ENCODE peak calls at places on chromosomes 5 and 9, in eight cellular contexts. One of them, this sample, is unnamed.
A peak's percentile ranks its signal among the peaks of the same experiment; 100 is the strongest.

GRCh38 chr5:56479701-56480304 is 246.7 kb upstream of the ANKRD55 start:
- DNase-seq in mammary epithelial cell: no peak
- DNase-seq in CD4-positive, CD25-positive, alpha-beta regulatory T cell: no peak
- DNase-seq in tibial nerve: no peak
- DNase-seq in CD4-positive, alpha-beta memory T cell: peak; percentile 67
- DNase-seq in heart left ventricle: no peak
- DNase-seq in GM23248: no peak
- DNase-seq in lower lobe of right lung: no peak
- DNase-seq in this sample: no peak

GRCh38 chr9:113775714-113776113 is 100.4 kb upstream of the ZNF618 start:
- DNase-seq in mammary epithelial cell: no peak
- DNase-seq in CD4-positive, CD25-positive, alpha-beta regulatory T cell: no peak
- DNase-seq in tibial nerve: no peak
- DNase-seq in CD4-positive, alpha-beta memory T cell: no peak
- DNase-seq in heart left ventricle: no peak
- DNase-seq in GM23248: no peak
- DNase-seq in lower lobe of right lung: no peak
- DNase-seq in this sample: no peak

GRCh38 chr5:151740958-151741373 is 17.5 kb downstream of the ATOX1 start:
- DNase-seq in mammary epithelial cell: peak; percentile 62
- DNase-seq in CD4-positive, CD25-positive, alpha-beta regulatory T cell: no peak
- DNase-seq in tibial nerve: no peak
- DNase-seq in CD4-positive, alpha-beta memory T cell: no peak
- DNase-seq in heart left ventricle: no peak
- DNase-seq in GM23248: peak; percentile 87
- DNase-seq in lower lobe of right lung: no peak
- DNase-seq in this sample: no peak

GRCh38 chr9:122370869-122371467 is at the start of gene PTGS1:
- DNase-seq in mammary epithelial cell: no peak
- DNase-seq in CD4-positive, CD25-positive, alpha-beta regulatory T cell: no peak
- DNase-seq in tibial nerve: no peak
- DNase-seq in CD4-positive, alpha-beta memory T cell: no peak
- DNase-seq in heart left ventricle: peak; percentile 77
- DNase-seq in GM23248: peak; percentile 67
- DNase-seq in lower lobe of right lung: peak; percentile 71
- DNase-seq in this sample: peak; percentile 68

GRCh38 chr9:5510360-5510931 is at the start of gene PDCD1LG2:
- DNase-seq in mammary epithelial cell: peak; percentile 75
- DNase-seq in CD4-positive, CD25-positive, alpha-beta regulatory T cell: no peak
- DNase-seq in tibial nerve: no peak
- DNase-seq in CD4-positive, alpha-beta memory T cell: no peak
- DNase-seq in heart left ventricle: no peak
- DNase-seq in GM23248: peak; percentile 89
- DNase-seq in lower lobe of right lung: no peak
- DNase-seq in this sample: no peak

GRCh38 chr9:135857843-135858242 is 49.5 kb downstream of the CAMSAP1 start:
- DNase-seq in mammary epithelial cell: no peak
- DNase-seq in CD4-positive, CD25-positive, alpha-beta regulatory T cell: no peak
- DNase-seq in tibial nerve: no peak
- DNase-seq in CD4-positive, alpha-beta memory T cell: no peak
- DNase-seq in heart left ventricle: no peak
- DNase-seq in GM23248: peak; percentile 10
- DNase-seq in lower lobe of right lung: no peak
- DNase-seq in this sample: no peak

GRCh38 chr5:33105521-33105941 is 335.2 kb upstream of the TARS1 start:
- DNase-seq in mammary epithelial cell: peak; percentile 24
- DNase-seq in CD4-positive, CD25-positive, alpha-beta regulatory T cell: no peak
- DNase-seq in tibial nerve: no peak
- DNase-seq in CD4-positive, alpha-beta memory T cell: no peak
- DNase-seq in heart left ventricle: no peak
- DNase-seq in GM23248: peak; percentile 90
- DNase-seq in lower lobe of right lung: no peak
- DNase-seq in this sample: no peak

GRCh38 chr9:18390393-18390792 is 83.6 kb upstream of the ADAMTSL1 start:
- DNase-seq in mammary epithelial cell: no peak
- DNase-seq in CD4-positive, CD25-positive, alpha-beta regulatory T cell: no peak
- DNase-seq in tibial nerve: no peak
- DNase-seq in CD4-positive, alpha-beta memory T cell: no peak
- DNase-seq in heart left ventricle: no peak
- DNase-seq in GM23248: peak; percentile 84
- DNase-seq in lower lobe of right lung: no peak
- DNase-seq in this sample: no peak

GRCh38 chr9:84317563-84317962 is 23.0 kb downstream of the SLC28A3 start:
- DNase-seq in mammary epithelial cell: no peak
- DNase-seq in CD4-positive, CD25-positive, alpha-beta regulatory T cell: no peak
- DNase-seq in tibial nerve: no peak
- DNase-seq in CD4-positive, alpha-beta memory T cell: no peak
- DNase-seq in heart left ventricle: no peak
- DNase-seq in GM23248: no peak
- DNase-seq in lower lobe of right lung: no peak
- DNase-seq in this sample: no peak

GRCh38 chr9:60545346-60546315 is 368.6 kb upstream of the SPATA31A5 start:
- DNase-seq in mammary epithelial cell: no peak
- DNase-seq in CD4-positive, CD25-positive, alpha-beta regulatory T cell: no peak
- DNase-seq in tibial nerve: no peak
- DNase-seq in CD4-positive, alpha-beta memory T cell: no peak
- DNase-seq in heart left ventricle: peak; percentile 42
- DNase-seq in GM23248: no peak
- DNase-seq in lower lobe of right lung: no peak
- DNase-seq in this sample: peak; percentile 37

GRCh38 chr5:181126841-181127240 is 4.1 kb downstream of the OR2V1 start:
- DNase-seq in mammary epithelial cell: no peak
- DNase-seq in CD4-positive, CD25-positive, alpha-beta regulatory T cell: no peak
- DNase-seq in tibial nerve: no peak
- DNase-seq in CD4-positive, alpha-beta memory T cell: no peak
- DNase-seq in heart left ventricle: no peak
- DNase-seq in GM23248: no peak
- DNase-seq in lower lobe of right lung: no peak
- DNase-seq in this sample: no peak

GRCh38 chr9:123063172-123063508 is 29.7 kb downstream of the GPR21 start:
- DNase-seq in mammary epithelial cell: no peak
- DNase-seq in CD4-positive, CD25-positive, alpha-beta regulatory T cell: no peak
- DNase-seq in tibial nerve: no peak
- DNase-seq in CD4-positive, alpha-beta memory T cell: no peak
- DNase-seq in heart left ventricle: no peak
- DNase-seq in GM23248: peak; percentile 48
- DNase-seq in lower lobe of right lung: no peak
- DNase-seq in this sample: no peak

GRCh38 chr9:94157408-94157801 is 73.1 kb downstream of the PTPDC1 start:
- DNase-seq in mammary epithelial cell: no peak
- DNase-seq in CD4-positive, CD25-positive, alpha-beta regulatory T cell: no peak
- DNase-seq in tibial nerve: no peak
- DNase-seq in CD4-positive, alpha-beta memory T cell: no peak
- DNase-seq in heart left ventricle: no peak
- DNase-seq in GM23248: no peak
- DNase-seq in lower lobe of right lung: no peak
- DNase-seq in this sample: no peak

GRCh38 chr5:657570-657969 is 35.6 kb downstream of the TPPP start:
- DNase-seq in mammary epithelial cell: no peak
- DNase-seq in CD4-positive, CD25-positive, alpha-beta regulatory T cell: no peak
- DNase-seq in tibial nerve: no peak
- DNase-seq in CD4-positive, alpha-beta memory T cell: no peak
- DNase-seq in heart left ventricle: no peak
- DNase-seq in GM23248: peak; percentile 62
- DNase-seq in lower lobe of right lung: peak; percentile 34
- DNase-seq in this sample: no peak

GRCh38 chr9:85200726-85201402 is 531.3 kb downstream of the NTRK2 start:
- DNase-seq in mammary epithelial cell: peak; percentile 73
- DNase-seq in CD4-positive, CD25-positive, alpha-beta regulatory T cell: no peak
- DNase-seq in tibial nerve: no peak
- DNase-seq in CD4-positive, alpha-beta memory T cell: no peak
- DNase-seq in heart left ventricle: no peak
- DNase-seq in GM23248: peak; percentile 16
- DNase-seq in lower lobe of right lung: no peak
- DNase-seq in this sample: peak; percentile 48

GRCh38 chr5:39716532-39716971 is 291.8 kb upstream of the DAB2 start:
- DNase-seq in mammary epithelial cell: peak; percentile 31
- DNase-seq in CD4-positive, CD25-positive, alpha-beta regulatory T cell: no peak
- DNase-seq in tibial nerve: no peak
- DNase-seq in CD4-positive, alpha-beta memory T cell: peak; percentile 47
- DNase-seq in heart left ventricle: no peak
- DNase-seq in GM23248: peak; percentile 50
- DNase-seq in lower lobe of right lung: no peak
- DNase-seq in this sample: peak; percentile 62

GRCh38 chr9:89883401-89884341 is 278.9 kb downstream of the GADD45G start:
- DNase-seq in mammary epithelial cell: no peak
- DNase-seq in CD4-positive, CD25-positive, alpha-beta regulatory T cell: no peak
- DNase-seq in tibial nerve: no peak
- DNase-seq in CD4-positive, alpha-beta memory T cell: no peak
- DNase-seq in heart left ventricle: no peak
- DNase-seq in GM23248: no peak
- DNase-seq in lower lobe of right lung: no peak
- DNase-seq in this sample: no peak

GRCh38 chr9:128207076-128207731 is 4.0 kb downstream of the DNM1 start:
- DNase-seq in mammary epithelial cell: no peak
- DNase-seq in CD4-positive, CD25-positive, alpha-beta regulatory T cell: no peak
- DNase-seq in tibial nerve: no peak
- DNase-seq in CD4-positive, alpha-beta memory T cell: no peak
- DNase-seq in heart left ventricle: no peak
- DNase-seq in GM23248: no peak
- DNase-seq in lower lobe of right lung: no peak
- DNase-seq in this sample: no peak

GRCh38 chr5:141914154-141914743 is 9.4 kb upstream of the DELE1 start:
- DNase-seq in mammary epithelial cell: no peak
- DNase-seq in CD4-positive, CD25-positive, alpha-beta regulatory T cell: no peak
- DNase-seq in tibial nerve: no peak
- DNase-seq in CD4-positive, alpha-beta memory T cell: no peak
- DNase-seq in heart left ventricle: peak; percentile 76
- DNase-seq in GM23248: peak; percentile 60
- DNase-seq in lower lobe of right lung: peak; percentile 79
- DNase-seq in this sample: peak; percentile 67

DNA sequence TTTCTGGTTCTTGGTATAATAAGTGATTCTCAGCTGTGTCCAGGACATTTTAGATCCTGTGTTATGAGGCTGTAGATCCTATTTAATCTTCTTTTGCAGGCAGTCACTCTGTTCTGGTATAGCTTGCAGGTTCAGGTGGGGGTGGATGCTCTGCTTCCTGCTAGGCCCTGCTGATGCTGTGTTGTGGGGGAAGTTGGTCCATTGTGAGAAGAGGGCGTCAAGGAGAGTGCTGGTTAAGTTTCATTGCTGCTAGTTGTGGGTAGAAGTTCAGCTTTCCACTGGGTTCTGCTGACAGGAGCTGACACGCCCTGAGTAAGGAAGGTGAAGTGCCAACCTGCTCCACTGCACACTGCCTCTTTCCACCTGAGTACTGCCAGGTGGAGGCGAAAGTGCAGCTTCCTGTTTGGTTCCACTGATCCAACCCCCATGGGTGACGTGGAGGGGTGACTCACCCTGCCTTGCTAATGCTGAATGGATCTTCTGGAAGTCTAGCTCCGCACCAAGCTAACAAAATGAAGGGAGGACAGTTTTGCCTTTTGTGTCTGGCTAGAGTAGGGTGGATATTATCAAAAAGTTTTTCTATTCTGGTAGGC is 16.3 kb downstream of the NMRK1 start:
- DNase-seq in mammary epithelial cell: peak; percentile 81
- DNase-seq in CD4-positive, CD25-positive, alpha-beta regulatory T cell: peak; percentile 44
- DNase-seq in tibial nerve: no peak
- DNase-seq in CD4-positive, alpha-beta memory T cell: peak; percentile 88
- DNase-seq in heart left ventricle: no peak
- DNase-seq in GM23248: no peak
- DNase-seq in lower lobe of right lung: peak; percentile 81
- DNase-seq in this sample: no peak
- H3K27ac ChIP-seq in mammary epithelial cell: peak overlapping the region; percentile 4
- H3K27ac ChIP-seq in CD4-positive, CD25-positive, alpha-beta regulatory T cell: no peak overlapping the region
- H3K27ac ChIP-seq in tibial nerve: no peak overlapping the region
- H3K27ac ChIP-seq in CD4-positive, alpha-beta memory T cell: no peak overlapping the region
- H3K27ac ChIP-seq in heart left ventricle: no peak overlapping the region
- H3K27ac ChIP-seq in GM23248: no peak overlapping the region
- H3K27ac ChIP-seq in lower lobe of right lung: no peak overlapping the region
- H3K27ac ChIP-seq in this sample: no peak overlapping the region

GRCh38 chr9:20557890-20558608 is 64.2 kb downstream of the MLLT3 start:
- DNase-seq in mammary epithelial cell: no peak
- DNase-seq in CD4-positive, CD25-positive, alpha-beta regulatory T cell: no peak
- DNase-seq in tibial nerve: no peak
- DNase-seq in CD4-positive, alpha-beta memory T cell: no peak
- DNase-seq in heart left ventricle: no peak
- DNase-seq in GM23248: peak; percentile 13
- DNase-seq in lower lobe of right lung: no peak
- DNase-seq in this sample: no peak
- H3K4me3 ChIP-seq in mammary epithelial cell: no peak overlapping the region
- H3K4me3 ChIP-seq in CD4-positive, CD25-positive, alpha-beta regulatory T cell: peak overlapping the region; percentile 5
- H3K4me3 ChIP-seq in tibial nerve: no peak overlapping the region
- H3K4me3 ChIP-seq in CD4-positive, alpha-beta memory T cell: no peak overlapping the region
- H3K4me3 ChIP-seq in heart left ventricle: no peak overlapping the region
- H3K4me3 ChIP-seq in GM23248: peak overlapping the region; percentile 44
- H3K4me3 ChIP-seq in lower lobe of right lung: no peak overlapping the region
- H3K4me3 ChIP-seq in this sample: no peak overlapping the region

DNA sequence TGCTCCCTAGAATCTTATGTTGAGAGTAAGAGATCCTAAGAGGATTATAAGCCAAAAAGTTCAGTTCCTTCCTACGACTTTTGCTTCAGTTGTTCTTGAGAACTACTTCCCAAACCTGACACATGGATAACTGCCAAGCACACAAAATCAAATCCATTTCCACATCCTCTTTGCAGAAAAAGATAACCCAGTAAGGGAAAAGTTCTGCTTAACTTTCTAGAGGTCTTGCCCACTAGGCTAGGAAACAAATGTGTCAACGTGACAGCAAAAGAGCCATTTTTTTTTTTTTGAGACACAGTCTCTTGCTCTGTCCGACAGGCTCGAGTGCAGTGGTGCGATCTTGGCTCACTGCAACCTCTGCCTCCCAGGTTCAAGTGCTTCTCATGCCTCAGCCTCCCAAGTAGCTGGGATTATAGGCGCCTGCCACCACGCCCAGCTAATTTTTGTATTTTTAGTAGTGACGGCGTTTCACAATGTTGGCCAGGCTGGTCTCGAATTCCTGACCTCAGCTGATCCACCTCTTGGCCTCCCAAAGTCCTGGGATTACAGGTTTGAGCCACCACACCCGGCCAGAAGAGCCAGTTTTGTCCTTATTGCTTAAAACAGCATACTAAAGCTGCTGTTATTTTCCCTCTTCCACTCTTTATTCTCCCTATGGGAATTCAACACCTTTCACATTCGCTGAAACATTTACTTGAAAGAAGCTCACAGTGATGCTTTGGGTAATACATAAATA is 24.2 kb downstream of the CSNK1A1 start:
- DNase-seq in mammary epithelial cell: no peak
- DNase-seq in CD4-positive, CD25-positive, alpha-beta regulatory T cell: no peak
- DNase-seq in tibial nerve: no peak
- DNase-seq in CD4-positive, alpha-beta memory T cell: no peak
- DNase-seq in heart left ventricle: no peak
- DNase-seq in GM23248: peak; percentile 16
- DNase-seq in lower lobe of right lung: no peak
- DNase-seq in this sample: no peak
- H3K36me3 ChIP-seq in mammary epithelial cell: peaks cover 23% of the 10 kb centered on the region
- H3K36me3 ChIP-seq in CD4-positive, CD25-positive, alpha-beta regulatory T cell: peaks cover 29% of the 10 kb centered on the region
- H3K36me3 ChIP-seq in tibial nerve: no peaks in the 10 kb centered on the region
- H3K36me3 ChIP-seq in CD4-positive, alpha-beta memory T cell: peaks cover 21% of the 10 kb centered on the region
- H3K36me3 ChIP-seq in heart left ventricle: peaks cover 5% of the 10 kb centered on the region
- H3K36me3 ChIP-seq in GM23248: peaks cover 39% of the 10 kb centered on the region
- H3K36me3 ChIP-seq in lower lobe of right lung: peaks cover 26% of the 10 kb centered on the region
- H3K36me3 ChIP-seq in this sample: no peaks in the 10 kb centered on the region

DNA sequence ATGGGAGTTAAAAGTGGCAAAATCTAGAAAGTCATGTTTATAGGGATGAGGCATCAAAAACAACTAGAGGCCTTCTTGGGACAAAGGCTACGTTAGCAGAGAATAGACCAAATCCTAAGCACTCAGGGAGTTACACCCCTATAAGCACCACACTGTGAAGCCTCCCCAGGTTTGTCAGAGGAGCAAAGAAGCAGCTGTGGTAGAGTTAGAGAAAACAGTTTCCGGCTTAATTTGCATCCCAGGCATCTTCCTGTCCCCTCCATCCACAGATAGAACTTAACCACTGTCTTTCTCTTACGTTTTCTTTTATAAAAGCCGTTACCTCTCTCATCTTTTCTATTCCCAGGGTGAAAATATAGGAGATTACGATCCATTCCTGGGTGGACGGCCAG is 188.6 kb upstream of the KLF9 start:
- DNase-seq in mammary epithelial cell: no peak
- DNase-seq in CD4-positive, CD25-positive, alpha-beta regulatory T cell: no peak
- DNase-seq in tibial nerve: no peak
- DNase-seq in CD4-positive, alpha-beta memory T cell: no peak
- DNase-seq in heart left ventricle: no peak
- DNase-seq in GM23248: no peak
- DNase-seq in lower lobe of right lung: no peak
- DNase-seq in this sample: no peak
- H3K27ac ChIP-seq in mammary epithelial cell: no peak overlapping the region
- H3K27ac ChIP-seq in CD4-positive, CD25-positive, alpha-beta regulatory T cell: no peak overlapping the region
- H3K27ac ChIP-seq in tibial nerve: peak overlapping the region; percentile 97
- H3K27ac ChIP-seq in CD4-positive, alpha-beta memory T cell: no peak overlapping the region
- H3K27ac ChIP-seq in heart left ventricle: peak overlapping the region; percentile 91
- H3K27ac ChIP-seq in GM23248: no peak overlapping the region
- H3K27ac ChIP-seq in lower lobe of right lung: peak overlapping the region; percentile 38
- H3K27ac ChIP-seq in this sample: no peak overlapping the region

This sample was measured in right lobe of liver.